ENCODE peak calls at places on chromosomes 3 and 15, in six cellular contexts. N is GM12892, H is GM12878, C is K562, A is H1, Q is HepG2. V is an unnamed sample.
A peak's percentile ranks its signal among the peaks of the same experiment; 100 is the strongest.

GRCh38 chr15:57861039-57861638 is 154.6 kb downstream of the POLR2M start:
- DNase-seq in N (no peak), H (peak; percentile 8), C (peak; percentile 46), A (no peak), Q (peak; percentile 50), V (peak; percentile 4)

GRCh38 chr3:178856804-178857203 is 214.8 kb downstream of the ZMAT3 start:
- DNase-seq in N (no peak), H (no peak), C (no peak), A (no peak), Q (no peak), V (no peak)

GRCh38 chr3:10933958-10934481 is 58.5 kb upstream of the SLC6A1 start:
- DNase-seq in N (no peak), H (no peak), C (no peak), A (no peak), Q (no peak), V (no peak)

GRCh38 chr3:182414586-182414985 is 378.7 kb upstream of the ATP11B start:
- DNase-seq in N (no peak), H (no peak), C (no peak), A (no peak), Q (no peak), V (no peak)

GRCh38 chr3:76107935-76108570 is 322.7 kb upstream of the ZNF717 start:
- DNase-seq in N (no peak), H (no peak), C (peak; percentile 2), A (no peak), Q (peak; percentile 1), V (no peak)

GRCh38 chr3:129045675-129046036 is 14.9 kb upstream of the GP9 start:
- DNase-seq in N (peak; percentile 41), H (no peak), C (no peak), A (no peak), Q (no peak), V (no peak)

GRCh38 chr3:77524467-77524866 is 484.6 kb downstream of the ROBO2 start:
- DNase-seq in N (no peak), H (no peak), C (no peak), A (no peak), Q (no peak), V (no peak)

GRCh38 chr15:29656636-29657475 is 165.4 kb downstream of the TJP1 start:
- DNase-seq in N (no peak), H (no peak), C (peak; percentile 42), A (peak; percentile 62), Q (no peak), V (no peak)

GRCh38 chr3:52162250-52162872 is 8.1 kb upstream of the POC1A start:
- DNase-seq in N (no peak), H (no peak), C (no peak), A (no peak), Q (no peak), V (no peak)

DNA sequence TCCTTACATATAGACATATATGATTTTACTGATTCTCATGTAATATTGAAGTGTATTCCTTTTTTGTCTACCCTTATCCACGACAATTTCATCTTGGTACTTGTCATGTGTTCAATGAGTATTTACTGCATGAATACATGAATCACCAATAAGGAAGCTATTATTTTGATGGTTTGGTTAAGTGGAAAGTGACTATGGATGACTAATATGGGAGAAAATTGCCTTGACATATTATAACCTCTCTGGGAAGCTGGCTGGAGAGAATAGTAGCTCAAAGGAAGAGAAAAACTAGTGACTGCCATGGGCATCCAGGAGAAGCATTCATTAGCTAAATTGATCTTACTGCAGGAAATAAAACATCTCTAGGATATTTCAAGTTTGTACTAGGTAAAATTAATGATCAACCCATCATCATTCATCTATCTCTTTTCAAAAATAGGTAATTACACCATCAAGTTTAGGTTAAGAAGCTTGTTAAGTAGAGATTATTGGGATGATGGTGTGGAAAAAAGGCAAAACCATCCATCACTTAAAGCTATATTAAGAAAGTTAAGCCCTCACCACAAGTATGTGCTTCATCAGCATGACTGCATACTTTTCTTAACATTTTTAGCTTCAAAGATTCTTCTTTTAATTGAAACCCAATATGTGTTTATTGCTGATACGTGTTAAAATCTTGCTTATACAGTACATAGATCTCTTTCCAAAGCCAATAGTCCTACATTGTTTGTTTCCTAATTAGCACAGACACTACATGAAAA is 455.2 kb upstream of the ARPP21 start:
- DNase-seq in N (no peak), H (no peak), C (no peak), A (no peak), Q (no peak), V (no peak)
- TF ChIP-seq POLR2A in N (no peak), H (no peak), C (no peak), A (no peak), Q (no peak), V (no peak)

DNA sequence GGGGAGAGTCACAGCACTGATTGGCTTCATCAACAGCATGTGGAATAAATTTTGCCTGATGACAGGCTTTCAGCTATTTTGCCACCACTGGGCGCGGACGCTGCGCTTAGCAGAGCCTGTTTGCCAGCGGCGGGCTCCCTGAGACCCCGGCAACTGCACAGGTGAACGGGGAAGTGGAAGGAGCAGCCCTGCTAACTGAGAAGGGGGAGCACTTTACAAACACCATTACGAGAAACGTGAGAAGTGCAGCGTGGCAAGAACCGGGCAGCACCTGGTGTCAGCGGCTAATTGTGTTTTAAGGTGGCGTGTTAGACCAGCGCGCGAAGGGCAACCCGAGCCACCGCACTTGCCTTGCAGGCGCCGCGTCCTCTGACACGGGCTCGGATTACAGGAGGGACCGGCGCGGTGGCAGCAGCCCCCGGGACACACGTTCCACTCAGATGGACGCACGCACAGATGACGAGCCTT is 307.8 kb upstream of the ARRDC4 start:
- DNase-seq in N (no peak), H (no peak), C (no peak), A (no peak), Q (no peak), V (no peak)
- TF ChIP-seq TAF1 in N (no peak), H (no peak), C (no peak), A (no peak), Q (no peak), V (no peak)

DNA sequence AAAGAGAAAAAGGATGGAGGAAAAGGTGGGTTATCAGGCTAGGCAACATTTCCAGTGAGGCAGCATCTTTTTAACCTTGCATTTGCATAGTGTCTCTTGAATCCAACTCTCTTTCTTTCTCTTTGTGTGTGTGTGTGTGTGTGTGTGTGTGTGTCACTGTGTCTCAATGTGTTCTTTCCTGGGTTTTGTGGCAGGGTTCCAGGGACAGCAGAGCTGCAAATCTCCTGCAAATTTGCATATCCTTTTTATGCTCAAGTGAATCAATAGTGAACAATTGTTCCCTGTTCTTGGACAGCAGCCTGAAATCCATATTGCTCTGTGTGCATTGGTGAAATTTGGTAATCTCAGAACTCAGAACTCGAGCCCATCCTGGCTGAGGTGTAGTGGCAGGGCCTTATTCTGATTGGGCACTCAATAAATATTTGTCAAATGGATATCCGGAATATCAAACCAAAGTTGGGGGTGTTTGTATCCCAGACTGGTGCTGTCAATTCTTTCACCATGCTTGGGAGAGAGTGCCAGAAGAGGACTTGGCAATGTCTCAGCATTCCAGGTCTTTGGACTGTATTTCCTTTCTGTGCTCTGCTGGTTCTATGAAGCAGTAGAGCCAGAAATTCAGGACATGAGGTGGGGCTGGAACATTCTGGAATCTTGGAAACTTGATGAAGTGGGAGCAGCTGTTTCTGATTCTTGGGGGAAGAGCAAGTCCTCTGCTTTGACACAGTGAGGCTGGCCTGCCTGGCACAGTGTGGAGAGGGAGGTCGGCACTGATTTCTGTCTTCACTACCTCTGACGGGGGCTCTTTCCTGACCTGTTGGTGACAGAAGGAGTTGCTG is 380.5 kb upstream of the C2CD4B start:
- DNase-seq in N (no peak), H (no peak), C (no peak), A (no peak), Q (no peak), V (no peak)
- TF ChIP-seq POLR2AphosphoS5 in N (no peak), H (no peak), C (no peak), A (no peak), Q (no peak), V (no peak)

DNA sequence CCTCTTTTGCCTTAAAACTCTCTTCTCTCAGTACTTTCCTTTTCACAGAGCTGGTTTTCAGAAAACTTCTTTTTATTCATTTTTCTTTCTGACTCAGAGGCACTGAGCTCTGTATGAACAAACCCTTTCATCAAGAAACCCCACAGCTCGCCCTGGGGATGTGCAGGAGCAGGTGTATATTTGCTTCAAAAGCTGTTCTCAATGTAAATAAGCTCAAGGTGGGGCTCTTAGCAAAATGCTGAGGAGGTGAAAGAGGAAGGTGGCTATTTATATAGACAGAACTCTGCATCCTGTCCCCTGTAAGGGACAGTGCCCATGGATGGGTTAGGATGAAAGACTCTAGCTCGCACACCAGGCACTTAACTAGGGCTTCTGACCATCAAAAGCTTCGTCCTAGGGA is 302.0 kb downstream of the WDR72 start:
- DNase-seq in N (no peak), H (no peak), C (no peak), A (no peak), Q (no peak), V (no peak)
- TF ChIP-seq POLR2A in N (no peak), H (no peak), C (no peak), A (no peak), Q (no peak), V (no peak)

GRCh38 chr15:70126382-70126781 is 28.7 kb upstream of the TLE3 start:
- DNase-seq in N (no peak), H (no peak), C (no peak), A (no peak), Q (no peak), V (no peak)

GRCh38 chr15:70125605-70126004 is 27.9 kb upstream of the TLE3 start:
- DNase-seq in N (no peak), H (no peak), C (no peak), A (no peak), Q (no peak), V (no peak)

GRCh38 chr15:70128757-70129140 is 31.0 kb upstream of the TLE3 start:
- DNase-seq in N (no peak), H (no peak), C (no peak), A (no peak), Q (no peak), V (no peak)

GRCh38 chr15:70127797-70128756 is 30.4 kb upstream of the TLE3 start:
- DNase-seq in N (no peak), H (no peak), C (no peak), A (no peak), Q (no peak), V (no peak)

GRCh38 chr15:70127288-70127746 is 29.6 kb upstream of the TLE3 start:
- DNase-seq in N (no peak), H (no peak), C (no peak), A (no peak), Q (peak; percentile 87), V (no peak)
- TF ChIP-seq TAF1 in N (no peak), H (no peak), C (no peak), A (no peak), Q (no peak), V (no peak)

GRCh38 chr3:73552700-73553099 is 72.0 kb downstream of the PDZRN3 start:
- DNase-seq in N (no peak), H (no peak), C (no peak), A (no peak), Q (no peak), V (no peak)
- TF ChIP-seq POLR2AphosphoS5 in N (no peak), H (no peak), C (no peak), A (no peak), Q (no peak), V (no peak)

GRCh38 chr15:34583399-34584320 is at the start of gene GOLGA8B:
- DNase-seq in N (peak; percentile 82), H (no peak), C (peak; percentile 88), A (no peak), Q (peak; percentile 64), V (peak; percentile 83)
- TF ChIP-seq POLR2A in N (peak; percentile 21), H (peak; percentile 78), C (peak; percentile 68), A (no peak), Q (peak; percentile 21), V (no peak)

GRCh38 chr3:190902292-190902691 is 39.8 kb upstream of the GMNC start:
- DNase-seq in N (no peak), H (no peak), C (no peak), A (no peak), Q (no peak), V (no peak)
- TF ChIP-seq TAF1 in N (no peak), H (no peak), C (no peak), A (no peak), Q (no peak), V (no peak)